ENCODE peak calls at places on chromosomes 5 and 9, in ten cellular contexts. P is effector memory CD8-positive, alpha-beta T cell; Q is aorta; V is iris pigment epithelial cell; D is activated T-cell treated with anti-CD3 and anti-CD28 coated beads, Interleukin-2, amount 50 U/mL, for 72 hours; W is left cardiac atrium; L is A549; R is NCI-H69; N is HCEC 1CT; Z is left kidney. F is an unnamed sample.

GRCh38 chr5:100584069-100584468 is 48.9 kb downstream of the FAM174A start:
- DNase-seq in V (no peak), P (no peak), R (no peak), N (no peak), Q (no peak), Z (peak), D (no peak), L (no peak), W (no peak), F (no peak)

GRCh38 chr9:99921875-99922710 is 15.6 kb downstream of the STX17 start:
- DNase-seq in V (no peak), L (no peak), W (no peak), D (no peak), Z (no peak), N (no peak), Q (no peak), P (no peak), R (no peak), F (no peak)

GRCh38 chr5:60724126-60724525 is 24.2 kb upstream of the DEPDC1B start:
- DNase-seq in D (no peak), Q (no peak), W (no peak), Z (no peak), R (no peak), V (no peak), L (no peak), P (no peak), N (no peak), F (no peak)

GRCh38 chr5:124743534-124744169 is 2.8 kb downstream of the ZNF608 start:
- DNase-seq in W (no peak), R (peak), D (no peak), P (no peak), N (no peak), V (no peak), Z (peak), Q (no peak), L (no peak), F (peak)

GRCh38 chr5:155270737-155271136 is 257.2 kb downstream of the KIF4B start:
- DNase-seq in W (no peak), D (no peak), Z (no peak), R (no peak), Q (no peak), P (no peak), V (no peak), L (no peak), N (no peak), F (no peak)

GRCh38 chr5:86101966-86102365 is 515.8 kb upstream of the COX7C start:
- DNase-seq in V (no peak), N (no peak), Q (no peak), W (no peak), R (no peak), Z (no peak), L (no peak), P (no peak), D (no peak), F (no peak)

GRCh38 chr9:136648746-136649145 is 14.0 kb upstream of the EGFL7 start:
- DNase-seq in Q (no peak), P (no peak), R (peak), N (no peak), L (no peak), D (no peak), Z (no peak), W (peak), V (no peak), F (no peak)

GRCh38 chr9:88256216-88256615 is 117.9 kb upstream of the SPATA31C2 start:
- DNase-seq in N (no peak), V (no peak), D (no peak), Z (no peak), Q (no peak), R (no peak), P (no peak), W (no peak), L (no peak), F (no peak)

GRCh38 chr9:89021154-89021803 is 30.0 kb downstream of the S1PR3 start:
- DNase-seq in Q (no peak), N (peak), P (no peak), D (no peak), R (no peak), L (peak), Z (no peak), V (peak), W (peak), F (no peak)

GRCh38 chr5:124655943-124656459 is 90.4 kb downstream of the ZNF608 start:
- DNase-seq in L (peak), N (peak), D (no peak), Q (no peak), W (no peak), Z (peak), P (no peak), V (peak), R (peak), F (peak)

GRCh38 chr9:93300585-93301081 is 116.7 kb downstream of the WNK2 start:
- DNase-seq in P (no peak), Z (no peak), W (no peak), V (no peak), R (no peak), L (no peak), Q (peak), D (no peak), N (no peak), F (no peak)

GRCh38 chr9:94298949-94299599 is 29.4 kb downstream of the NUTM2F start:
- DNase-seq in P (no peak), V (peak), R (no peak), D (no peak), W (no peak), N (no peak), Z (no peak), Q (no peak), L (no peak), F (peak)

GRCh38 chr5:82862247-82862646 is 214.9 kb downstream of the TMEM167A start:
- DNase-seq in Z (no peak), P (no peak), L (no peak), Q (no peak), D (no peak), V (no peak), R (peak), W (no peak), N (no peak), F (no peak)

GRCh38 chr9:126615251-126615790 is 1.6 kb downstream of the LMX1B start:
- DNase-seq in W (peak), D (peak), R (peak), P (no peak), V (peak), N (no peak), Q (no peak), Z (peak), L (no peak), F (peak)

GRCh38 chr9:88544245-88544644 is 9.3 kb downstream of the NXNL2 start:
- DNase-seq in W (peak), V (no peak), R (peak), Q (no peak), N (no peak), L (peak), Z (no peak), D (no peak), P (no peak), F (no peak)

GRCh38 chr5:173300389-173301047 is 27.7 kb downstream of the STC2 start:
- DNase-seq in Q (no peak), L (no peak), Z (no peak), N (no peak), P (no peak), V (no peak), W (no peak), D (no peak), R (peak), F (no peak)

F was measured in DMS53.